ENCODE peak calls at places on chromosomes 5 and 9, in four cellular contexts. D, U, E and G are unnamed samples.

GRCh38 chr5:67493676-67494075 is 297.1 kb upstream of the CD180 start:
- DNase-seq in D (peak; percentile 3), E (no peak), U (peak; percentile 63), G (no peak)

GRCh38 chr5:55821731-55822512 is 29.2 kb upstream of the IL31RA start:
- DNase-seq in D (no peak), U (peak; percentile 51), E (peak; percentile 80), G (no peak)

GRCh38 chr9:88746744-88747398 is 211.9 kb downstream of the NXNL2 start:
- DNase-seq in D (no peak), E (peak; percentile 60), U (peak; percentile 63), G (no peak)

GRCh38 chr9:110069326-110070248 is 138.4 kb downstream of the C9orf152 start:
- DNase-seq in E (peak; percentile 75), D (no peak), U (no peak), G (peak; percentile 96)

GRCh38 chr9:84953797-84954695 is 284.5 kb downstream of the NTRK2 start:
- DNase-seq in U (peak; percentile 87), E (peak; percentile 91), D (peak; percentile 48), G (peak; percentile 1)

GRCh38 chr5:119398713-119399492 is 43.1 kb downstream of the TNFAIP8 start:
- DNase-seq in E (peak; percentile 87), U (no peak), D (no peak), G (no peak)

GRCh38 chr5:143653256-143653655 is 158.7 kb upstream of the HMHB1 start:
- DNase-seq in E (no peak), U (no peak), D (no peak), G (no peak)

GRCh38 chr9:121640076-121640475 is 11.4 kb upstream of the DAB2IP start:
- DNase-seq in D (no peak), U (peak; percentile 69), E (peak; percentile 77), G (peak; percentile 17)

GRCh38 chr9:33446507-33447403 is 638 bp downstream of the AQP3 start:
- DNase-seq in D (no peak), E (peak; percentile 91), U (no peak), G (peak; percentile 72)

GRCh38 chr5:173781432-173781825 is 106.7 kb upstream of the CPEB4 start:
- DNase-seq in U (no peak), D (no peak), E (no peak), G (no peak)

GRCh38 chr5:78755822-78756429 is 107.4 kb upstream of the LHFPL2 start:
- DNase-seq in E (no peak), D (no peak), U (no peak), G (peak; percentile 54)

GRCh38 chr5:9188131-9188530 is 357.7 kb downstream of the SEMA5A start:
- DNase-seq in D (no peak), U (no peak), E (no peak), G (peak; percentile 96)

GRCh38 chr5:146466521-146467349 is 19.6 kb downstream of the TCERG1 start:
- DNase-seq in E (no peak), U (no peak), D (no peak), G (peak; percentile 37)

GRCh38 chr9:107577140-107577776 is 87.7 kb upstream of the KLF4 start:
- DNase-seq in D (no peak), U (no peak), E (no peak), G (no peak)

GRCh38 chr9:131092548-131093440 is 3.5 kb upstream of the AIF1L start:
- DNase-seq in D (no peak), U (no peak), E (no peak), G (no peak)

GRCh38 chr5:37771731-37772130 is 68.1 kb downstream of the GDNF start:
- DNase-seq in U (no peak), D (no peak), E (no peak), G (peak; percentile 98)

GRCh38 chr5:110072646-110073045 is 382.9 kb downstream of the MAN2A1 start:
- DNase-seq in U (no peak), E (no peak), D (no peak), G (no peak)

GRCh38 chr9:89884356-89885083 is 279.7 kb downstream of the GADD45G start:
- DNase-seq in U (no peak), D (no peak), E (no peak), G (no peak)

GRCh38 chr5:127697894-127698600 is 5.1 kb upstream of the CCDC192 start:
- DNase-seq in E (no peak), U (no peak), D (peak; percentile 60), G (peak; percentile 51)

GRCh38 chr9:107299437-107299836 is 16.4 kb downstream of the RAD23B start:
- DNase-seq in U (no peak), E (no peak), D (no peak), G (no peak)

GRCh38 chr5:140341591-140341990 is 4.8 kb downstream of the HBEGF start:
- DNase-seq in E (no peak), U (no peak), D (no peak), G (no peak)

GRCh38 chr5:50711280-50711679 is 44.8 kb downstream of the PARP8 start:
- DNase-seq in D (no peak), U (no peak), E (no peak), G (peak; percentile 8)

GRCh38 chr9:38154501-38155421 is 85.7 kb upstream of the SHB start:
- DNase-seq in E (no peak), U (no peak), D (no peak), G (no peak)

GRCh38 chr9:38157711-38158110 is 88.7 kb upstream of the SHB start:
- DNase-seq in U (no peak), E (no peak), D (no peak), G (no peak)

GRCh38 chr9:38149647-38150046 is 80.6 kb upstream of the SHB start:
- DNase-seq in E (no peak), U (no peak), D (no peak), G (no peak)

GRCh38 chr9:38153152-38153909 is 84.3 kb upstream of the SHB start:
- DNase-seq in U (no peak), E (no peak), D (no peak), G (no peak)

GRCh38 chr9:38153910-38154291 is 84.9 kb upstream of the SHB start:
- DNase-seq in E (no peak), U (no peak), D (no peak), G (no peak)
- H3K9ac ChIP-seq in E (no peak overlapping the region), U (no peak overlapping the region), D (no peak overlapping the region), G (no peak overlapping the region)

DNA sequence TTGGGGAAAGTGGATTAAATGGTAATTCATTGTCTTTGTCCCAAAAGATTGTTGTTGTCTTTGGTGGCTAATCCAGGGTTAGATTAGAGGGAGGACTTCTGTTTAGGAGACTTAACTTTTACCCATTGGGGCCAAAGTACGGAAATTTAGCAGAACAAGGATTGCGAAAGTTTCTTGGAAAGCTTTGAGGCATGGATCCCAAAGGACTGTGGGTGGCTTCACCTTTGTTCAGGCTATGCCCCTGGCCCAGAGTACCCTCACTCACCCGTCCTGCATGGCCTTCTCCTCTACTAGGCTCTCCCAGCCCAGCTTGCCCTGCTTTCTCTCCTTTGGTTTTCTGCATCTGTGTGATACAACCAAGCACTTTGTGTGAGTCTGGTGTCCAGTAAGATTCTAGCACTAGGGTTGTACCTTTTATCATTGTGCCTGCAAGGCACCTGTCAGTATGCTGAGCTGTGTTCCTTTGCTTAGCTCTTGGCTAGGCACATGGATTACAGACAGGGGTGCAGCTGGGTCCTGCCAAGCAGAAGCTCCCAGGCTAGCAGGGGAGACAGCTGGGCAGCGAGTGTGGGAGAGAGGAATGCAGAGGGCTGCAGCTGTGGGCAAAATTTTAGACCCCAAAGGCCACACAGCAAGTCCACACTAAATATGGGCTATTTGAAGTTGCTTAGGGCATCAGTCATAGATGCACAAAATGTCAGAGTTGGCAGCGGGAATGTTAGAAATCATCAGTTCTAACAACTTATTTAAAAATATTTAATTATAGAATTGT is 3.2 kb downstream of the PPARGC1B start:
- DNase-seq in U (no peak), D (no peak), E (no peak), G (no peak)
- H3K9ac ChIP-seq in U (no peak overlapping the region), D (no peak overlapping the region), E (peak overlapping the region; percentile 77), G (no peak overlapping the region)

GRCh38 chr5:54517512-54518145 is at the start of gene SNX18:
- DNase-seq in D (peak; percentile 74), E (peak; percentile 98), U (peak; percentile 88), G (peak; percentile 93)

GRCh38 chr5:54520438-54520846 is 2.9 kb downstream of the SNX18 start:
- DNase-seq in U (no peak), E (peak; percentile 70), D (no peak), G (peak; percentile 56)

GRCh38 chr5:54518146-54519082 is 855 bp downstream of the SNX18 start:
- DNase-seq in E (peak; percentile 91), D (no peak), U (peak; percentile 46), G (peak; percentile 49)

GRCh38 chr5:54520940-54521339 is 3.4 kb downstream of the SNX18 start:
- DNase-seq in D (no peak), U (no peak), E (no peak), G (no peak)

GRCh38 chr5:54519083-54519541 is 1.6 kb downstream of the SNX18 start:
- DNase-seq in E (peak; percentile 80), D (no peak), U (no peak), G (no peak)
- H3K9ac ChIP-seq in E (peak overlapping the region; percentile 71), D (no peak overlapping the region), U (no peak overlapping the region), G (peak overlapping the region; percentile 97)

DNA sequence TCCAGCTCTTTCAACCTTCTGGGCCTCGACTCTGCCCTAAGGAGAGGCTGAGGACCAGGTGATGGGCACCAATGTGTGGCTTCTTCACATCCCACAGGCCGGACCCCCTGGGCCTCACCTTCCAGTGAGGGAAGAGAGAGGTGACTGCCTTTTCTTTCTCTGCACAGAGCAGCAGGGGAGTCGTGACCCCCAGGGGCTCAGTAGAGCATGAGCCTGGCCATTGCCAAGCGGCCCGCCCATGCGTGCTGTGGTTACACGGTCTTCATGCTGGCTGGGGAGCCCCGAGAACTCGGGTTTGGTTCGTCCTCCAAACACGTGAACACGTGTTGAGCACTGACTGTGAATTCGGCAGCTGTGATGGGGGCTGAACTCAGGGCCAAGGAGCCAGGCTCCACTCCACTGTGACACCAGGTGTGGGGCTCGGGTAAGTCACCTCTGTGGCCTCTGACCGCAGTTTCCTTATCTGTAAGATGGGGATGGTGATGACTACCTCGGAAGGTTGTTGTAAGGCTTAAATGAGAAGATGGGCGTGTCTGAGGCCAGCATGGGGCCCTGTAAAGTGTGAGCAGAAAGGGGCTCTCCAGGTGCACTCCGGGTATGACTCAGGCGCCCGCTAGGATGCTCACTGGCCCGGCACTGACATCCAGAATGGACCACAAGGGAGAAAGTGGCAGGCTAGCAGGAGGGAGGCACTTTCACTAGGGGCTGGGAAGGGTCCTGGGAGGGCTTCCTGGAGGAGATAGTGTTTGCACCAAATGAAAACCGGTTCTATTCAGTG is 13.4 kb upstream of the GRHPR start:
- DNase-seq in U (no peak), D (no peak), E (peak; percentile 68), G (no peak)
- H3K9ac ChIP-seq in U (no peak overlapping the region), D (no peak overlapping the region), E (no peak overlapping the region), G (no peak overlapping the region)

DNA sequence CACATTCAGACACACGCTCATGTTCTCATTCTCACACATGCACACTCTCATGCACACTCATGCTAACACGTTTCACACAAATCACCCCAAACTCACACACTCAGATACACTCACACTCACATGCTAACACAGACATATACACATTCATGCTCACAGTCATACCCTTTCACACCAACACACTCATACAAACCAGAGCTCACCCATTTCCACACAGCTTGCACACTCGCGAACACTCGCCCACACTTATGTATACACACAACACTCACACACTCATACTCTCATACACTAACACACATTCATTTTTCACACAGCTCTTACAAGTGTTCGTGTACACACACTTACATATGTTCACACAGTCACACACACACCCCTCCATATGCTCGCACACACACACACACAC is 64.1 kb upstream of the IL17B start:
- DNase-seq in U (no peak), D (no peak), E (no peak), G (no peak)
- H3K9ac ChIP-seq in U (no peak overlapping the region), D (peak overlapping the region; percentile 16), E (peak overlapping the region; percentile 13), G (peak overlapping the region; percentile 44)

GRCh38 chr9:133970581-133970900 is 21.6 kb downstream of the VAV2 start:
- DNase-seq in U (no peak), D (no peak), E (peak; percentile 37), G (no peak)
- H3K9ac ChIP-seq in U (no peak overlapping the region), D (no peak overlapping the region), E (no peak overlapping the region), G (no peak overlapping the region)

GRCh38 chr5:151063590-151063989 is 17.2 kb downstream of the TNIP1 start:
- DNase-seq in D (no peak), U (no peak), E (no peak), G (no peak)
- H3K9ac ChIP-seq in D (peak overlapping the region; percentile 31), U (no peak overlapping the region), E (peak overlapping the region; percentile 4), G (no peak overlapping the region)